ENCODE peak calls at places on chromosomes 4 and X, in six cellular contexts. K is neural progenitor cell, L is heart right ventricle, T is fibroblast of lung, W is psoas muscle, H is dorsolateral prefrontal cortex. X is an unnamed sample.

GRCh38 chrX:71053217-71053621 is 14.9 kb downstream of the SNX12 start:
- DNase-seq in T (peak; percentile 32), K (peak; percentile 84), H (peak; percentile 4), L (no peak), W (no peak), X (peak; percentile 8)

GRCh38 chr4:6112606-6113290 is 87.6 kb downstream of the JAKMIP1 start:
- DNase-seq in L (no peak), H (no peak), T (no peak), W (no peak), K (no peak), X (no peak)

GRCh38 chr4:44313702-44314101 is 134.9 kb downstream of the KCTD8 start:
- DNase-seq in T (no peak), H (no peak), K (no peak), L (no peak), W (no peak), X (no peak)

GRCh38 chr4:115222061-115222460 is 108.6 kb upstream of the NDST4 start:
- DNase-seq in L (no peak), K (no peak), H (no peak), W (no peak), T (no peak), X (no peak)

GRCh38 chrX:138191998-138192397 is 519.5 kb downstream of the FGF13 start:
- DNase-seq in L (no peak), H (peak; percentile 5), T (peak; percentile 11), W (no peak), K (peak; percentile 64), X (peak; percentile 1)

GRCh38 chrX:28303486-28303885 is 283.8 kb upstream of the IL1RAPL1 start:
- DNase-seq in L (no peak), W (no peak), K (no peak), H (no peak), T (no peak), X (no peak)

GRCh38 chrX:68997911-68998310 is 167.3 kb downstream of the PJA1 start:
- DNase-seq in K (no peak), L (peak; percentile 48), T (peak; percentile 88), H (no peak), W (no peak), X (peak; percentile 62)

GRCh38 chr4:38449506-38450174 is 214.4 kb upstream of the KLF3 start:
- DNase-seq in H (no peak), L (no peak), W (no peak), K (no peak), T (no peak), X (no peak)

GRCh38 chrX:118026631-118027030 is 90.0 kb downstream of the KLHL13 start:
- DNase-seq in L (no peak), T (no peak), W (no peak), K (no peak), H (no peak), X (no peak)

GRCh38 chrX:129696463-129697155 is 41.9 kb upstream of the APLN start:
- DNase-seq in H (no peak), T (no peak), W (no peak), K (no peak), L (no peak), X (no peak)

GRCh38 chr4:151957163-151957562 is 196.4 kb upstream of the GATB start:
- DNase-seq in K (peak; percentile 88), H (no peak), W (no peak), T (no peak), L (peak; percentile 16), X (no peak)

GRCh38 chr4:142815834-142816233 is 30.3 kb downstream of the INPP4B start:
- DNase-seq in H (no peak), L (no peak), T (peak; percentile 64), K (no peak), W (no peak), X (no peak)

GRCh38 chr4:26076000-26076587 is 162.1 kb downstream of the SMIM20 start:
- DNase-seq in T (peak; percentile 47), K (no peak), H (no peak), L (no peak), W (no peak), X (no peak)

GRCh38 chrX:128335671-128336070 is 283.5 kb upstream of the ACTRT1 start:
- DNase-seq in K (no peak), H (no peak), L (no peak), W (no peak), T (no peak), X (no peak)

GRCh38 chrX:49754238-49754857 is 58.6 kb upstream of the PAGE1 start:
- DNase-seq in W (peak; percentile 56), K (peak; percentile 72), L (peak; percentile 11), T (peak; percentile 34), H (no peak), X (peak; percentile 55)

GRCh38 chrX:134484039-134484438 is 24.1 kb downstream of the HPRT1 start:
- DNase-seq in H (no peak), T (peak; percentile 74), L (no peak), W (no peak), K (peak; percentile 26), X (no peak)

GRCh38 chr4:47482326-47482725 is 2.7 kb upstream of the ATP10D start:
- DNase-seq in H (no peak), W (no peak), K (no peak), L (no peak), T (peak; percentile 57), X (no peak)

GRCh38 chr4:76364763-76365162 is 56.2 kb downstream of the CCDC158 start:
- DNase-seq in L (no peak), K (no peak), W (no peak), H (no peak), T (no peak), X (no peak)

GRCh38 chrX:103376118-103376978 is at the start of gene BEX3:
- DNase-seq in T (peak; percentile 62), W (peak; percentile 64), K (peak; percentile 77), L (peak; percentile 60), H (peak; percentile 71), X (peak; percentile 69)

GRCh38 chr4:184166736-184167135 is 50.9 kb downstream of the ENPP6 start:
- DNase-seq in W (no peak), K (no peak), H (no peak), L (no peak), T (no peak), X (no peak)

GRCh38 chr4:84260495-84260894 is 238.6 kb downstream of the NKX6-1 start:
- DNase-seq in L (no peak), H (no peak), W (no peak), T (no peak), K (no peak), X (no peak)
- H3K4me3 ChIP-seq in L (no peak overlapping the region), H (no peak overlapping the region), W (no peak overlapping the region), T (no peak overlapping the region), K (no peak overlapping the region), X (no peak overlapping the region)

GRCh38 chrX:154460326-154460725 is 2.2 kb downstream of the PLXNA3 start:
- DNase-seq in T (no peak), W (no peak), K (no peak), L (no peak), H (no peak), X (no peak)
- H3K4me3 ChIP-seq in T (no peak overlapping the region), W (no peak overlapping the region), K (no peak overlapping the region), L (no peak overlapping the region), H (no peak overlapping the region), X (no peak overlapping the region)

GRCh38 chr4:89439533-89439932 is 131.9 kb upstream of the GPRIN3 start:
- DNase-seq in K (no peak), T (no peak), W (no peak), L (no peak), H (no peak), X (no peak)

GRCh38 chr4:89434364-89434988 is 126.9 kb upstream of the GPRIN3 start:
- DNase-seq in H (no peak), T (peak; percentile 61), L (no peak), W (no peak), K (peak; percentile 29), X (no peak)

GRCh38 chr4:89438102-89438831 is 130.7 kb upstream of the GPRIN3 start:
- DNase-seq in K (peak; percentile 58), W (no peak), L (no peak), H (no peak), T (peak; percentile 46), X (peak; percentile 24)
- H3K4me3 ChIP-seq in K (no peak overlapping the region), W (no peak overlapping the region), L (no peak overlapping the region), H (no peak overlapping the region), T (no peak overlapping the region), X (no peak overlapping the region)

DNA sequence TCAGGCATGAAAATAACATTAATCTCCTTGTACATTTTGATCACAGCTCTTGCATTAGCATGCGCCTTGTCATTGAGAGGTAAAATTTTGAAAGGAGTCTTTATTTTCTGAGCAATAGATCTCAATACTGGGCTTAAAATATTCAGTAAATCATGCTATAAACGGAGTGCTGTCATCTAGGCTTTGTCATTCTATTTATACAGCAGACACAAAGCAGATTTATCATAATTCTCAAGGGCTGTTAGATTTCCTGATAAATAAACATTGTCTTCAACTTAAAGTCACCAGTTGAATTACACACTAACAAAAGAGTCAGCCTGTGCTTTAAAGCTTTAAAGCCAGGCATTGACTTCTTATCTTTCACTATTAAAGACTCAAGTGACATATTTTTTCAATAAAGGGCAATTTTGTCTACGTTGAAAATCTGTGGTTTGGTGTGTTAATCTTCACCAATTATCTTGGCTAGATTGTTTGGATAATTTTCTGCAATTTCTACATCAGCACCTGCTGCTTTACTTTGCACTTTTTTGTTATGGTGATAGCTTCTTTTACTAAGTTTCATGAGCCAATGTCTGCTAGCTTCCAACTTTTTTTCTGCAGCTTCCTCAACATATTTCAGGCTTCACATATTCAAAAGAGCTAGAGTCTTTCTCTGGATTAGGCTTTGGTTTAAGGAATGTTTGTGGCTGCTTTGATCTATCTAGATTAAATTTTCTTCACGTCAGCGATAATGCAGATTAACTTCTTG is 27.9 kb upstream of the UGT2B4 start:
- DNase-seq in W (no peak), K (no peak), H (no peak), L (no peak), T (no peak), X (no peak)
- H3K4me3 ChIP-seq in W (no peak overlapping the region), K (no peak overlapping the region), H (no peak overlapping the region), L (no peak overlapping the region), T (no peak overlapping the region), X (no peak overlapping the region)

DNA sequence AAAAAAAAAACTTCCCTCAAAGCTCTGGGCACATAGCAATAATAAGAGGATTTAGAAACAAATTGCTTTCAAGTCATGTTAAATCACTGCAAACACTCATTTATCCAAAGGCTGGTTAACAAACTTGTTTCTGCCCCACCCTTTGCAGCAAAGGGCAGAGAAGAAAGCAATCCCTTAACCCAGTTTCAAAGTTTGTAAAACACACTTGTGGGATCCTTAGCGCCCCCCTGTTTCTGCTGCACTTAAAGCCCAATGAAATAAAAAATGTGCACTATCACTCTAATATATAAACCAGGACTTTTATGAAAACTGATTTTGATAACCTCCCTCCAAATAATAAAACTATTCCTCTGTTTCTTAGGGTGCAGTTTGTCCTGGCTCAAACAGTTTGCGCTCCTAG is 3.3 kb upstream of the PCDH10 start:
- DNase-seq in L (no peak), T (no peak), W (no peak), H (no peak), K (no peak), X (no peak)
- H3K4me3 ChIP-seq in L (no peak overlapping the region), T (peak overlapping the region; percentile 65), W (no peak overlapping the region), H (peak overlapping the region; percentile 78), K (peak overlapping the region; percentile 57), X (no peak overlapping the region)

GRCh38 chr4:153434190-153434589 is 32.0 kb upstream of the TMEM131L start:
- DNase-seq in K (no peak), T (no peak), L (no peak), H (no peak), W (no peak), X (no peak)
- H3K4me3 ChIP-seq in K (no peak overlapping the region), T (no peak overlapping the region), L (no peak overlapping the region), H (no peak overlapping the region), W (no peak overlapping the region), X (no peak overlapping the region)